ENCODE peak calls at places on chromosomes 11 and 22, in ten cellular contexts. One of them, this sample, is unnamed.

GRCh38 chr22:46299101-46299500 is 2.4 kb downstream of the GTSE1 start:
- DNase-seq in A549: no peak
- DNase-seq in mammary epithelial cell: no peak
- DNase-seq in GM12865: no peak
- DNase-seq in cardiac fibroblast: no peak
- DNase-seq in AG04450: no peak
- DNase-seq in mucosa of descending colon: no peak
- DNase-seq in right atrium auricular region: no peak
- DNase-seq in H9: no peak
- DNase-seq in WTC11: no peak
- DNase-seq in this sample: no peak

GRCh38 chr11:84408946-84409411 is 1122.8 kb upstream of the CCDC90B start:
- DNase-seq in cardiac fibroblast: peak; percentile 10
- DNase-seq in mammary epithelial cell: peak; percentile 0
- DNase-seq in WTC11: no peak
- DNase-seq in H9: no peak
- DNase-seq in mucosa of descending colon: no peak
- DNase-seq in A549: no peak
- DNase-seq in GM12865: no peak
- DNase-seq in right atrium auricular region: no peak
- DNase-seq in AG04450: no peak
- DNase-seq in this sample: no peak

GRCh38 chr11:87194985-87195820 is 157.5 kb downstream of the TMEM135 start:
- DNase-seq in AG04450: no peak
- DNase-seq in GM12865: no peak
- DNase-seq in WTC11: no peak
- DNase-seq in H9: no peak
- DNase-seq in A549: no peak
- DNase-seq in mucosa of descending colon: no peak
- DNase-seq in cardiac fibroblast: no peak
- DNase-seq in mammary epithelial cell: no peak
- DNase-seq in right atrium auricular region: no peak
- DNase-seq in this sample: no peak

GRCh38 chr11:60831501-60832079 is 10.3 kb upstream of the CCDC86 start:
- DNase-seq in AG04450: no peak
- DNase-seq in mammary epithelial cell: peak; percentile 74
- DNase-seq in GM12865: peak; percentile 37
- DNase-seq in mucosa of descending colon: no peak
- DNase-seq in right atrium auricular region: no peak
- DNase-seq in cardiac fibroblast: peak; percentile 53
- DNase-seq in WTC11: no peak
- DNase-seq in H9: no peak
- DNase-seq in A549: no peak
- DNase-seq in this sample: no peak

GRCh38 chr11:85685820-85686459 is at the start of gene CCDC89:
- DNase-seq in right atrium auricular region: peak; percentile 88
- DNase-seq in mucosa of descending colon: peak; percentile 66
- DNase-seq in cardiac fibroblast: peak; percentile 97
- DNase-seq in GM12865: peak; percentile 6
- DNase-seq in A549: peak; percentile 12
- DNase-seq in mammary epithelial cell: no peak
- DNase-seq in H9: no peak
- DNase-seq in AG04450: peak; percentile 97
- DNase-seq in WTC11: no peak
- DNase-seq in this sample: no peak

GRCh38 chr11:69686452-69686851 is 11.3 kb upstream of the LTO1 start:
- DNase-seq in GM12865: no peak
- DNase-seq in WTC11: no peak
- DNase-seq in AG04450: no peak
- DNase-seq in mucosa of descending colon: no peak
- DNase-seq in mammary epithelial cell: no peak
- DNase-seq in H9: no peak
- DNase-seq in right atrium auricular region: no peak
- DNase-seq in A549: no peak
- DNase-seq in cardiac fibroblast: no peak
- DNase-seq in this sample: no peak

GRCh38 chr11:122661182-122661945 is 5.8 kb downstream of the UBASH3B start:
- DNase-seq in cardiac fibroblast: no peak
- DNase-seq in mammary epithelial cell: peak; percentile 94
- DNase-seq in GM12865: no peak
- DNase-seq in right atrium auricular region: no peak
- DNase-seq in mucosa of descending colon: no peak
- DNase-seq in A549: no peak
- DNase-seq in AG04450: no peak
- DNase-seq in H9: no peak
- DNase-seq in WTC11: no peak
- DNase-seq in this sample: no peak

GRCh38 chr11:17649696-17650600 is 69.4 kb upstream of the MYOD1 start:
- DNase-seq in GM12865: no peak
- DNase-seq in mucosa of descending colon: no peak
- DNase-seq in mammary epithelial cell: no peak
- DNase-seq in WTC11: no peak
- DNase-seq in right atrium auricular region: no peak
- DNase-seq in A549: no peak
- DNase-seq in H9: no peak
- DNase-seq in AG04450: no peak
- DNase-seq in cardiac fibroblast: no peak
- DNase-seq in this sample: no peak

GRCh38 chr11:29616611-29617010 is 400.2 kb downstream of the KCNA4 start:
- DNase-seq in WTC11: no peak
- DNase-seq in AG04450: no peak
- DNase-seq in mammary epithelial cell: peak; percentile 81
- DNase-seq in GM12865: no peak
- DNase-seq in H9: no peak
- DNase-seq in right atrium auricular region: no peak
- DNase-seq in mucosa of descending colon: no peak
- DNase-seq in cardiac fibroblast: peak; percentile 54
- DNase-seq in A549: no peak
- DNase-seq in this sample: no peak

GRCh38 chr22:44595841-44596341 is 97.9 kb upstream of the RTL6 start:
- DNase-seq in WTC11: no peak
- DNase-seq in A549: no peak
- DNase-seq in mucosa of descending colon: no peak
- DNase-seq in AG04450: no peak
- DNase-seq in mammary epithelial cell: no peak
- DNase-seq in GM12865: no peak
- DNase-seq in right atrium auricular region: no peak
- DNase-seq in cardiac fibroblast: peak; percentile 53
- DNase-seq in H9: no peak
- DNase-seq in this sample: no peak

GRCh38 chr11:44325698-44326097 is 15.8 kb upstream of the ALX4 start:
- DNase-seq in A549: no peak
- DNase-seq in right atrium auricular region: no peak
- DNase-seq in mucosa of descending colon: no peak
- DNase-seq in WTC11: no peak
- DNase-seq in H9: no peak
- DNase-seq in AG04450: no peak
- DNase-seq in GM12865: no peak
- DNase-seq in mammary epithelial cell: no peak
- DNase-seq in cardiac fibroblast: no peak
- DNase-seq in this sample: no peak

GRCh38 chr11:97607301-97608000 is 1217.6 kb downstream of the JRKL start:
- DNase-seq in cardiac fibroblast: peak; percentile 70
- DNase-seq in right atrium auricular region: no peak
- DNase-seq in mammary epithelial cell: no peak
- DNase-seq in AG04450: no peak
- DNase-seq in WTC11: no peak
- DNase-seq in H9: no peak
- DNase-seq in GM12865: no peak
- DNase-seq in mucosa of descending colon: no peak
- DNase-seq in A549: no peak
- DNase-seq in this sample: no peak

GRCh38 chr11:97614571-97614970 is 1224.8 kb downstream of the JRKL start:
- DNase-seq in H9: no peak
- DNase-seq in A549: no peak
- DNase-seq in right atrium auricular region: no peak
- DNase-seq in AG04450: no peak
- DNase-seq in WTC11: no peak
- DNase-seq in cardiac fibroblast: peak; percentile 88
- DNase-seq in GM12865: no peak
- DNase-seq in mucosa of descending colon: no peak
- DNase-seq in mammary epithelial cell: no peak
- DNase-seq in this sample: no peak

GRCh38 chr11:97610854-97611253 is 1221.0 kb downstream of the JRKL start:
- DNase-seq in A549: no peak
- DNase-seq in H9: peak; percentile 32
- DNase-seq in right atrium auricular region: no peak
- DNase-seq in cardiac fibroblast: no peak
- DNase-seq in GM12865: no peak
- DNase-seq in WTC11: peak; percentile 32
- DNase-seq in mammary epithelial cell: no peak
- DNase-seq in mucosa of descending colon: no peak
- DNase-seq in AG04450: no peak
- DNase-seq in this sample: no peak

GRCh38 chr11:97611345-97611744 is 1221.5 kb downstream of the JRKL start:
- DNase-seq in A549: no peak
- DNase-seq in cardiac fibroblast: no peak
- DNase-seq in right atrium auricular region: no peak
- DNase-seq in mammary epithelial cell: no peak
- DNase-seq in GM12865: no peak
- DNase-seq in WTC11: no peak
- DNase-seq in AG04450: no peak
- DNase-seq in H9: no peak
- DNase-seq in mucosa of descending colon: no peak
- DNase-seq in this sample: no peak

GRCh38 chr11:97610000-97610399 is 1220.2 kb downstream of the JRKL start:
- DNase-seq in H9: peak; percentile 30
- DNase-seq in WTC11: peak; percentile 18
- DNase-seq in A549: peak; percentile 0
- DNase-seq in cardiac fibroblast: peak; percentile 29
- DNase-seq in mammary epithelial cell: no peak
- DNase-seq in AG04450: no peak
- DNase-seq in right atrium auricular region: no peak
- DNase-seq in mucosa of descending colon: no peak
- DNase-seq in GM12865: peak; percentile 19
- DNase-seq in this sample: no peak
- TF ChIP-seq CTCF in H9: peak; percentile 53
- TF ChIP-seq CTCF in WTC11: no peak
- TF ChIP-seq CTCF in A549: no peak
- TF ChIP-seq CTCF in cardiac fibroblast: peak; percentile 42
- TF ChIP-seq CTCF in mammary epithelial cell: peak; percentile 35
- TF ChIP-seq CTCF in AG04450: peak; percentile 21
- TF ChIP-seq CTCF in right atrium auricular region: no peak
- TF ChIP-seq CTCF in mucosa of descending colon: no peak
- TF ChIP-seq CTCF in GM12865: peak; percentile 13
- TF ChIP-seq CTCF in this sample: no peak

GRCh38 chr11:35912883-35913614 is 30.8 kb upstream of the LDLRAD3 start:
- DNase-seq in cardiac fibroblast: no peak
- DNase-seq in AG04450: no peak
- DNase-seq in GM12865: peak; percentile 57
- DNase-seq in right atrium auricular region: no peak
- DNase-seq in mammary epithelial cell: no peak
- DNase-seq in mucosa of descending colon: no peak
- DNase-seq in H9: no peak
- DNase-seq in A549: no peak
- DNase-seq in WTC11: no peak
- DNase-seq in this sample: no peak
- TF ChIP-seq CTCF in cardiac fibroblast: no peak
- TF ChIP-seq CTCF in AG04450: no peak
- TF ChIP-seq CTCF in GM12865: no peak
- TF ChIP-seq CTCF in right atrium auricular region: no peak
- TF ChIP-seq CTCF in mammary epithelial cell: no peak
- TF ChIP-seq CTCF in mucosa of descending colon: no peak
- TF ChIP-seq CTCF in H9: no peak
- TF ChIP-seq CTCF in A549: no peak
- TF ChIP-seq CTCF in WTC11: no peak
- TF ChIP-seq CTCF in this sample: no peak

GRCh38 chr11:2402106-2402505 is 1.6 kb downstream of the TSSC4 start:
- DNase-seq in mammary epithelial cell: no peak
- DNase-seq in mucosa of descending colon: no peak
- DNase-seq in right atrium auricular region: no peak
- DNase-seq in A549: no peak
- DNase-seq in GM12865: no peak
- DNase-seq in WTC11: no peak
- DNase-seq in cardiac fibroblast: no peak
- DNase-seq in AG04450: no peak
- DNase-seq in H9: no peak
- DNase-seq in this sample: no peak

GRCh38 chr11:2400069-2400760 is at the start of gene TSSC4:
- DNase-seq in A549: peak; percentile 100
- DNase-seq in mammary epithelial cell: peak; percentile 100
- DNase-seq in right atrium auricular region: peak; percentile 100
- DNase-seq in WTC11: peak; percentile 98
- DNase-seq in cardiac fibroblast: peak; percentile 100
- DNase-seq in AG04450: peak; percentile 100
- DNase-seq in mucosa of descending colon: peak; percentile 100
- DNase-seq in GM12865: peak; percentile 100
- DNase-seq in H9: peak; percentile 100
- DNase-seq in this sample: peak; percentile 100

GRCh38 chr11:2402890-2403645 is 2.5 kb downstream of the TSSC4 start:
- DNase-seq in AG04450: no peak
- DNase-seq in cardiac fibroblast: no peak
- DNase-seq in mammary epithelial cell: no peak
- DNase-seq in H9: no peak
- DNase-seq in A549: no peak
- DNase-seq in GM12865: no peak
- DNase-seq in WTC11: no peak
- DNase-seq in mucosa of descending colon: no peak
- DNase-seq in right atrium auricular region: no peak
- DNase-seq in this sample: no peak

GRCh38 chr11:2400761-2401435 is 348 bp downstream of the TSSC4 start:
- DNase-seq in WTC11: no peak
- DNase-seq in A549: no peak
- DNase-seq in GM12865: no peak
- DNase-seq in cardiac fibroblast: no peak
- DNase-seq in AG04450: no peak
- DNase-seq in mucosa of descending colon: no peak
- DNase-seq in H9: no peak
- DNase-seq in mammary epithelial cell: no peak
- DNase-seq in right atrium auricular region: no peak
- DNase-seq in this sample: no peak

GRCh38 chr11:2401436-2401984 is 960 bp downstream of the TSSC4 start:
- DNase-seq in GM12865: no peak
- DNase-seq in AG04450: no peak
- DNase-seq in cardiac fibroblast: no peak
- DNase-seq in mammary epithelial cell: no peak
- DNase-seq in H9: no peak
- DNase-seq in mucosa of descending colon: no peak
- DNase-seq in right atrium auricular region: no peak
- DNase-seq in A549: no peak
- DNase-seq in WTC11: no peak
- DNase-seq in this sample: no peak
- TF ChIP-seq CTCF in GM12865: peak; percentile 23
- TF ChIP-seq CTCF in AG04450: no peak
- TF ChIP-seq CTCF in cardiac fibroblast: no peak
- TF ChIP-seq CTCF in mammary epithelial cell: peak; percentile 37
- TF ChIP-seq CTCF in H9: peak; percentile 36
- TF ChIP-seq CTCF in mucosa of descending colon: no peak
- TF ChIP-seq CTCF in right atrium auricular region: no peak
- TF ChIP-seq CTCF in A549: no peak
- TF ChIP-seq CTCF in WTC11: no peak
- TF ChIP-seq CTCF in this sample: no peak

DNA sequence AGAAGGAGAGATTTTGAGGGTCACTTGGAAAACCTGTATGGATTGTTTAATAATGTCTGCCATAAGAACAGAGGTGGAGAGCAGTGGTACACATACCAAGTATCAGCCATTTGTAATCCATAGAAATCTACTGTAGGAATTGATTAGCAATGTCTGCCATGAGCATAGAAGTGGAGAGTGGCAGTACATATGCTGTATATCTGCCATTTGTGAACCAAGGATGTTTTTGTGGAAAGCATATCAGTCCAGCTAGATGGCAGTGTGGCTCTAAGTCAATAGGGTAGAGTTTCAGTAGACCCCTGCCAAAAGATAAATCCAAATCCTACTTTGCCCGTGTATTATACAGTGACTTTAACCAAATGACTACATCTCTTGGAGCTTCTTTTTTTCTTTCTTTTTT is 82.9 kb upstream of the SEZ6L start:
- DNase-seq in H9: no peak
- DNase-seq in mucosa of descending colon: no peak
- DNase-seq in AG04450: no peak
- DNase-seq in mammary epithelial cell: no peak
- DNase-seq in right atrium auricular region: no peak
- DNase-seq in A549: no peak
- DNase-seq in cardiac fibroblast: no peak
- DNase-seq in WTC11: no peak
- DNase-seq in GM12865: no peak
- DNase-seq in this sample: no peak
- TF ChIP-seq CTCF in H9: peak; percentile 34
- TF ChIP-seq CTCF in mucosa of descending colon: no peak
- TF ChIP-seq CTCF in AG04450: no peak
- TF ChIP-seq CTCF in mammary epithelial cell: peak; percentile 6
- TF ChIP-seq CTCF in right atrium auricular region: peak; percentile 36
- TF ChIP-seq CTCF in A549: no peak
- TF ChIP-seq CTCF in cardiac fibroblast: no peak
- TF ChIP-seq CTCF in WTC11: no peak
- TF ChIP-seq CTCF in GM12865: no peak
- TF ChIP-seq CTCF in this sample: no peak

This sample was measured in endothelial cell.